ENCODE peak calls at places on chromosomes 13 and 19, in five cellular contexts. V is cardiac muscle cell, F is thoracic aorta, W is SJCRH30, G is left ventricle myocardium inferior. P is an unnamed sample.
A peak's percentile ranks its signal among the peaks of the same experiment; 100 is the strongest.

GRCh38 chr13:95509521-95510315 is 42.8 kb upstream of the CLDN10 start:
- DNase-seq in G (no peak), W (no peak), F (no peak), V (peak; percentile 50), P (no peak)

GRCh38 chr19:27748551-27749152 is 1464.3 kb downstream of the UQCRFS1 start:
- DNase-seq in F (no peak), G (no peak), W (no peak), V (no peak), P (no peak)

GRCh38 chr19:17873661-17874422 is 2.1 kb downstream of the SLC5A5 start:
- DNase-seq in V (peak; percentile 30), W (peak; percentile 34), G (no peak), F (no peak), P (no peak)

GRCh38 chr13:114104626-114105350 is 27.6 kb downstream of the RASA3 start:
- DNase-seq in G (no peak), W (no peak), F (no peak), V (no peak), P (no peak)

GRCh38 chr19:43901395-43902390 is 33.4 kb downstream of the ZNF45 start:
- DNase-seq in W (peak; percentile 85), F (no peak), G (peak; percentile 82), V (peak; percentile 93), P (peak; percentile 58)

GRCh38 chr13:98492335-98493034 is 84.4 kb downstream of the STK24 start:
- DNase-seq in F (no peak), V (peak; percentile 39), G (no peak), W (no peak), P (no peak)

GRCh38 chr19:15397236-15397635 is 17.6 kb upstream of the AKAP8 start:
- DNase-seq in W (no peak), F (no peak), V (no peak), G (no peak), P (no peak)

GRCh38 chr13:43936630-43937029 is 56.9 kb downstream of the LACC1 start:
- DNase-seq in F (no peak), G (no peak), W (no peak), V (no peak), P (no peak)

GRCh38 chr19:36418287-36419001 is at the start of gene ZFP82:
- DNase-seq in F (no peak), V (peak; percentile 90), W (peak; percentile 90), G (peak; percentile 88), P (peak; percentile 58)

GRCh38 chr13:34065915-34066314 is 248.0 kb downstream of the RFC3 start:
- DNase-seq in F (no peak), G (no peak), W (no peak), V (no peak), P (no peak)

DNA sequence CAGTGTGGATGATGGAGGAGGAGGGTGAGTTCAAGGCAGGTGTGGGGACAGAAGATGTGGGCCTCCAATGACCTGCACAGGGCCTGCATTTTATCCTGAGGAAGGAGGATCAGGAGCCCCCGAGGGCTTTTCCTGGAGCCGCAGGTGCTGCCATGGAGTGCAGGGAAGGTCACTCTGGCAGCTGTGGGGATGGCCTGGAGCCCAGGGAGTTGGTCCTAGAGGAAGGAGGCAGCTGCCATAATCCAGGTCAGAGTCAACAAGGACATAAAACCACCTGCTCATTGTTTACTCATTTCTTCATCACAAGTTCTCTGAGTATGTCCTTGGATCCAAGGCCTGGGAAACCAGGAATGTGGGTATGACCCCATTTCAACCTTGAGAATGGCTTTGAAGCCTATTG is 87.2 kb downstream of the SCGB2B2 start:
- DNase-seq in W (no peak), G (no peak), F (no peak), V (no peak), P (no peak)
- H3K27ac ChIP-seq in W (no peak overlapping the region), G (no peak overlapping the region), F (no peak overlapping the region), V (no peak overlapping the region), P (no peak overlapping the region)

GRCh38 chr13:31882794-31883193 is 143.5 kb downstream of the RXFP2 start:
- DNase-seq in V (no peak), W (no peak), G (no peak), F (no peak), P (no peak)
- H3K27ac ChIP-seq in V (no peak overlapping the region), W (no peak overlapping the region), G (peak overlapping the region; percentile 78), F (no peak overlapping the region), P (no peak overlapping the region)

DNA sequence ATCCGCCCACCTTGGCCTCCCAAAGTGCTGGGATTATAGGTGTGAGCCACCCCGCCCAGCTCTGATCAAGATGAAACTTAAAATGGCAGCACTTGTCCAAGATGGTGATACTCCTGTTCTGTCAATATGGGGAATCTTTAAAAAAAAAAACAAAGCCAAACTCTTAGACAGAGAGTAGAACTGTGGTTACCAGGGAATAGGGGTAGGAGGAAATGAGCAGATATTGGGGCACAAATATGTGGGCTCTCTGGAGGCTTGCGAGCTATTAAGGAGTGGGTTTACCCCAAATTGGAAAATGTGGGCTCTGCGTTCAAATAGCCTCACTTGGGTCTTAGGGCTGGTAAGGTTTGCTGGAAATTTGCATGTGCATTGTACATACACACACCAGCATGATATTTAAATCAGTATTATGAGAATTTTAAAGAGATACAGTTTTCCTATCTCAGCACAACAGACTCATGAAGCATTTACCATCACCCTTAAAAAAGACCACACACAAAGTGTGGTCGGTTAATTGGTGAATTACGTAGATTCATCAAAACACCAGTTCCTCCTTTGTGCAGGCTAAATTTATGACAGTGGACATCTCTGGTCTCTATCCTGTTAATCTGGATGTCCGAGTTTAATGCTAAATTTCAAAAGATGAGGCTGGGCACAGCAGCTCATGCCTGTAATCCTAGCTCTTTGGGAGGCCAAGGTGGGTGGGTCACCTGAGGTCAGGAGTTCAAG is 11.3 kb downstream of the CD70 start:
- DNase-seq in F (no peak), V (no peak), G (no peak), W (no peak), P (no peak)
- H3K27ac ChIP-seq in F (no peak overlapping the region), V (no peak overlapping the region), G (no peak overlapping the region), W (no peak overlapping the region), P (no peak overlapping the region)

GRCh38 chr13:103973740-103974139 is 907.5 kb upstream of the SLC10A2 start:
- DNase-seq in G (no peak), W (no peak), F (no peak), V (no peak), P (no peak)

DNA sequence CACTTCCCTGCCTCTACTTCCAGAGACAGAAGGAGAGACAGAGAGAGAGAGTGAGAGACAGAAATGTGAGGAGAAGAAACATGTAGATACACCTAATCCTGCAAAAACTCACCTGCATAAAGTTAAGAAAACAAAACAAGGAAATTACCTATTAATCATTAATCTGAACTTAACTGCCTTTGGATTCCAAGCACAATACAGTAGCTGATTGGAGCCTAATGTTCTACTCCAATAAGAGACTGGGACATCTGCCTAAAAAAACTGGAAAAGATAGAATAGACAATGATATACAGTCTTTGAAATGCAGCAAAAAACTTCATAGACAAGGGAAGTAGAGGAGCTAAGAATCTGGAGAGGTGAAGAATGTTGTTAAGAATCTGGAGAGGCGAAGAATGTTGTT is 910.2 kb upstream of the SLC10A2 start:
- DNase-seq in V (no peak), F (no peak), W (no peak), G (no peak), P (no peak)
- H3K27ac ChIP-seq in V (no peak overlapping the region), F (no peak overlapping the region), W (no peak overlapping the region), G (no peak overlapping the region), P (no peak overlapping the region)

GRCh38 chr19:57664269-57665127 is 4.2 kb upstream of the ZSCAN4 start:
- DNase-seq in G (peak; percentile 66), F (no peak), V (peak; percentile 76), W (peak; percentile 83), P (peak; percentile 17)
- H3K27ac ChIP-seq in G (peak overlapping the region; percentile 88), F (peak overlapping the region; percentile 14), V (peak overlapping the region; percentile 44), W (peak overlapping the region; percentile 78), P (peak overlapping the region; percentile 0)

P was measured in substantia nigra.